ENCODE peak calls at places on chromosomes 12 and 14, in seven cellular contexts. M is NB4; I is neuronal stem cell; A is activated T-cell treated with anti-CD3 and anti-CD28 coated beads, Interleukin-2, amount 50 U/mL, for 72 hours; F is fibroblast of lung; J is GM04504; G is left cardiac atrium. V is an unnamed sample.
A peak's percentile ranks its signal among the peaks of the same experiment; 100 is the strongest.

GRCh38 chr12:132711169-132711843 is 664 bp downstream of the PGAM5 start:
- DNase-seq in G (no peak), F (peak; percentile 45), J (no peak), I (no peak), A (peak; percentile 49), M (peak; percentile 66), V (no peak)

GRCh38 chr12:19190292-19191031 is 60.9 kb downstream of the PLEKHA5 start:
- DNase-seq in M (peak; percentile 80), I (no peak), G (no peak), J (no peak), F (peak; percentile 77), A (no peak), V (no peak)

GRCh38 chr14:74706101-74706500 is 6.8 kb downstream of the AREL1 start:
- DNase-seq in G (no peak), A (no peak), J (no peak), M (no peak), I (no peak), F (peak; percentile 21), V (no peak)

GRCh38 chr12:94123127-94123526 is 25.2 kb upstream of the PLXNC1 start:
- DNase-seq in J (no peak), G (no peak), F (no peak), I (no peak), M (peak; percentile 75), A (no peak), V (no peak)

GRCh38 chr12:120211904-120212283 is 11.0 kb upstream of the RPLP0 start:
- DNase-seq in J (no peak), G (no peak), M (no peak), A (no peak), I (no peak), F (no peak), V (no peak)

GRCh38 chr12:47615711-47616110 is 90.1 kb downstream of the RPAP3 start:
- DNase-seq in A (no peak), M (no peak), G (no peak), I (no peak), J (no peak), F (no peak), V (no peak)

GRCh38 chr12:125132698-125133400 is 67.6 kb downstream of the AACS start:
- DNase-seq in F (peak; percentile 33), J (no peak), A (no peak), M (peak; percentile 86), I (no peak), G (no peak), V (no peak)

GRCh38 chr12:19801941-19802340 is 362.6 kb downstream of the AEBP2 start:
- DNase-seq in I (no peak), J (no peak), A (no peak), M (no peak), G (no peak), F (peak; percentile 85), V (no peak)

GRCh38 chr14:34980337-34980900 is 2.4 kb upstream of the SRP54 start:
- DNase-seq in I (no peak), M (no peak), F (no peak), A (no peak), J (no peak), G (no peak), V (no peak)

GRCh38 chr12:25276199-25276937 is 25.6 kb upstream of the KRAS start:
- DNase-seq in A (peak; percentile 81), M (peak; percentile 88), J (peak; percentile 35), F (peak; percentile 92), G (peak; percentile 33), I (no peak), V (peak; percentile 17)

V was measured in SK-MEL-5.